ENCODE peak calls at places on chromosome 6, in eight cellular contexts. E, M, N, O, K, F, J and D are unnamed samples.

GRCh38 chr6:16854986-16855385 is 93.7 kb upstream of the ATXN1 start:
- DNase-seq in O (no peak), F (no peak), N (no peak), J (no peak), K (no peak), E (no peak), M (no peak), D (no peak)

GRCh38 chr6:139591075-139591474 is 216.6 kb upstream of the CITED2 start:
- DNase-seq in M (no peak), J (no peak), E (no peak), N (no peak), F (no peak), K (no peak), O (no peak), D (no peak)

GRCh38 chr6:33985333-33985751 is 160.5 kb downstream of the GRM4 start:
- DNase-seq in M (no peak), E (no peak), O (no peak), K (no peak), J (no peak), F (no peak), N (no peak), D (no peak)

GRCh38 chr6:169527306-169527705 is 174.5 kb downstream of the WDR27 start:
- DNase-seq in F (no peak), E (peak), N (no peak), M (no peak), O (no peak), J (no peak), K (no peak), D (no peak)

GRCh38 chr6:108632441-108632840 is 71.7 kb downstream of the FOXO3 start:
- DNase-seq in F (peak), J (no peak), O (no peak), K (no peak), M (no peak), N (no peak), E (peak), D (no peak)

GRCh38 chr6:157050537-157051280 is 272.6 kb downstream of the TMEM242 start:
- DNase-seq in J (no peak), O (no peak), E (no peak), N (no peak), F (peak), M (peak), K (no peak), D (peak)

GRCh38 chr6:134870677-134871498 is 79.0 kb downstream of the ALDH8A1 start:
- DNase-seq in O (no peak), E (peak), K (no peak), J (no peak), N (peak), F (no peak), M (no peak), D (no peak)

GRCh38 chr6:90068264-90068663 is 174.0 kb downstream of the GJA10 start:
- DNase-seq in K (peak), E (peak), M (no peak), J (no peak), O (no peak), F (peak), N (no peak), D (peak)

GRCh38 chr6:127879685-127880084 is 21.2 kb downstream of the THEMIS start:
- DNase-seq in M (peak), K (peak), J (peak), F (peak), O (no peak), E (no peak), N (no peak), D (peak)

GRCh38 chr6:72651191-72651590 is 29.3 kb downstream of the KCNQ5 start:
- DNase-seq in N (no peak), O (no peak), M (no peak), K (no peak), J (no peak), E (no peak), F (no peak), D (no peak)

GRCh38 chr6:26260110-26260637 is 104.8 kb upstream of the BTN3A2 start:
- DNase-seq in M (no peak), O (no peak), E (no peak), J (no peak), K (no peak), F (no peak), N (peak), D (no peak)

GRCh38 chr6:33189164-33189563 is 3.1 kb downstream of the COL11A2 start:
- DNase-seq in N (no peak), J (no peak), K (no peak), F (no peak), E (no peak), O (no peak), M (no peak), D (no peak)